ENCODE peak calls at places on chromosomes 16 and 17, in seven cellular contexts. X is thyroid gland; Q is upper lobe of right lung; S is CD8-positive, alpha-beta T cell; F is heart left ventricle; Y is lung; V is IMR-90. H is an unnamed sample.
A peak's percentile ranks its signal among the peaks of the same experiment; 100 is the strongest.

GRCh38 chr17:76791053-76791980 is 53.4 kb downstream of the MFSD11 start:
- DNase-seq in X (no peak), Q (no peak), S (no peak), F (no peak), Y (no peak), V (peak; percentile 38), H (peak; percentile 37)

GRCh38 chr16:12439443-12440232 is 364.0 kb downstream of the CPPED1 start:
- DNase-seq in X (peak; percentile 36), Q (no peak), S (no peak), F (no peak), Y (no peak), V (no peak), H (no peak)

GRCh38 chr16:31377210-31377903 is 15.8 kb upstream of the ITGAD start:
- DNase-seq in X (no peak), Q (no peak), S (no peak), F (no peak), Y (no peak), V (no peak), H (no peak)

GRCh38 chr17:56393156-56393555 is 200.3 kb upstream of the NOG start:
- DNase-seq in X (no peak), Q (no peak), S (no peak), F (no peak), Y (no peak), V (no peak), H (no peak)

GRCh38 chr17:48722201-48722907 is at the start of gene PRAC1:
- DNase-seq in X (no peak), Q (no peak), S (no peak), F (no peak), Y (no peak), V (no peak), H (no peak)

GRCh38 chr17:60135951-60136666 is 13.7 kb upstream of the CA4 start:
- DNase-seq in X (no peak), Q (peak; percentile 17), S (no peak), F (no peak), Y (no peak), V (no peak), H (no peak)

GRCh38 chr16:13421726-13422125 is 498.2 kb upstream of the ERCC4 start:
- DNase-seq in X (no peak), Q (no peak), S (no peak), F (no peak), Y (no peak), V (no peak), H (no peak)

GRCh38 chr17:61048398-61049106 is 351.1 kb upstream of the TBX2 start:
- DNase-seq in X (no peak), Q (no peak), S (no peak), F (no peak), Y (no peak), V (no peak), H (no peak)

GRCh38 chr16:75044800-75045361 is 46.1 kb downstream of the ZNRF1 start:
- DNase-seq in X (peak; percentile 76), Q (peak; percentile 69), S (no peak), F (no peak), Y (peak; percentile 64), V (no peak), H (peak; percentile 61)

GRCh38 chr17:57206928-57207327 is 49.4 kb upstream of the MSI2 start:
- DNase-seq in X (no peak), Q (no peak), S (no peak), F (no peak), Y (no peak), V (no peak), H (no peak)

GRCh38 chr16:67110136-67110847 is 551 bp downstream of the PHAF1 start:
- DNase-seq in X (no peak), Q (no peak), S (no peak), F (no peak), Y (peak; percentile 32), V (no peak), H (no peak)

GRCh38 chr16:66315210-66315825 is 51.2 kb upstream of the CDH5 start:
- DNase-seq in X (peak; percentile 68), Q (no peak), S (peak; percentile 28), F (no peak), Y (peak; percentile 71), V (peak; percentile 70), H (peak; percentile 87)

GRCh38 chr16:75566889-75567255 is 693 bp downstream of the GABARAPL2 start:
- DNase-seq in X (peak; percentile 13), Q (no peak), S (no peak), F (peak; percentile 63), Y (no peak), V (no peak), H (no peak)

GRCh38 chr16:81486555-81487061 is 42.0 kb downstream of the CMIP start:
- DNase-seq in X (peak; percentile 62), Q (no peak), S (no peak), F (peak; percentile 77), Y (no peak), V (peak; percentile 28), H (peak; percentile 87)

GRCh38 chr16:84103678-84104077 is 13.1 kb downstream of the MBTPS1 start:
- DNase-seq in X (peak; percentile 67), Q (no peak), S (no peak), F (no peak), Y (no peak), V (no peak), H (peak; percentile 48)

GRCh38 chr17:49523706-49524472 is 28.8 kb downstream of the NGFR start:
- DNase-seq in X (peak; percentile 37), Q (no peak), S (no peak), F (no peak), Y (no peak), V (no peak), H (no peak)

GRCh38 chr17:42530952-42531454 is 5.0 kb upstream of the NAGLU start:
- DNase-seq in X (no peak), Q (no peak), S (no peak), F (peak; percentile 41), Y (no peak), V (no peak), H (no peak)

GRCh38 chr17:40181205-40181604 is 3.9 kb downstream of the RAPGEFL1 start:
- DNase-seq in X (no peak), Q (no peak), S (no peak), F (no peak), Y (no peak), V (no peak), H (no peak)

GRCh38 chr17:40178660-40179059 is 1.4 kb downstream of the RAPGEFL1 start:
- DNase-seq in X (no peak), Q (no peak), S (no peak), F (no peak), Y (no peak), V (no peak), H (no peak)

GRCh38 chr17:40178021-40178601 is 841 bp downstream of the RAPGEFL1 start:
- DNase-seq in X (no peak), Q (peak; percentile 68), S (no peak), F (no peak), Y (no peak), V (no peak), H (no peak)

GRCh38 chr17:40180694-40181093 is 3.4 kb downstream of the RAPGEFL1 start:
- DNase-seq in X (no peak), Q (peak; percentile 74), S (no peak), F (no peak), Y (no peak), V (no peak), H (no peak)

GRCh38 chr17:40179923-40180659 is 2.8 kb downstream of the RAPGEFL1 start:
- DNase-seq in X (no peak), Q (no peak), S (no peak), F (no peak), Y (no peak), V (peak; percentile 70), H (peak; percentile 54)
- H3K4me3 ChIP-seq in X (no peak overlapping the region), Q (no peak overlapping the region), S (no peak overlapping the region), F (no peak overlapping the region), Y (no peak overlapping the region), V (no peak overlapping the region), H (no peak overlapping the region)

GRCh38 chr16:68486671-68487495 is 38.6 kb upstream of the SMPD3 start:
- DNase-seq in X (peak; percentile 68), Q (no peak), S (no peak), F (no peak), Y (no peak), V (no peak), H (no peak)
- TF ChIP-seq CTCF in X (no peak), Q (no peak), S (no peak), F (no peak), Y (no peak), V (no peak), H (no peak)

GRCh38 chr17:40071720-40072480 is 9.1 kb downstream of the THRA start:
- DNase-seq in X (peak; percentile 94), Q (peak; percentile 90), S (no peak), F (peak; percentile 83), Y (peak; percentile 84), V (no peak), H (peak; percentile 69)
- H3K4me3 ChIP-seq in X (peak overlapping the region; percentile 11), Q (peak overlapping the region; percentile 29), S (no peak overlapping the region), F (no peak overlapping the region), Y (no peak overlapping the region), V (no peak overlapping the region), H (no peak overlapping the region)

DNA sequence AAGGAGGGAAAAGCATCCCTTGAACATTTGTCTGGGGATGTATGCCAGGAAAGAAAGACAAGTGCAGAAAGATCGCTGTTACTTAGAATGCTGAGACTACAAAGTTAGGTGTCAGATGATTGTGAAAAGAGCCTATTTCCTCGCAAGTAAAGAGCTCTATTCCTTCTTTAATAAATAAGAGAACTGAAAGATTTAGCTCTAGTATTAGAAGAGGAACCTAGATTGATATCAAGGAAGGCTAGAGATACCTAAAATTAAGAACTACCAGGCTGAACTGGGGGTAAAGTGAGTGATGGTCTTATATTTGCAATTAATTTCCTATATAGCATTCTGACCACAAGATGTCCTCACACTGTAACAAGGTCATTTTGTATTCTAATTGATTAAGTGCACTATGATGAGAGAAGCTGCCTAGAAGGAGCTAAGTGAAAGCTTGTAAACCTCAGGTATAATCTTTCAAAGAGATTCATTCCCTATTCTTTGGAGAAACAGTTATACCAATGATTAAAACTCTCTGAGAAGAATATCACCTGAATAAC is 62.3 kb downstream of the SSH2 start:
- DNase-seq in X (no peak), Q (no peak), S (no peak), F (no peak), Y (no peak), V (no peak), H (no peak)
- TF ChIP-seq CTCF in X (no peak), Q (peak; percentile 21), S (no peak), F (no peak), Y (no peak), V (peak; percentile 23), H (no peak)

DNA sequence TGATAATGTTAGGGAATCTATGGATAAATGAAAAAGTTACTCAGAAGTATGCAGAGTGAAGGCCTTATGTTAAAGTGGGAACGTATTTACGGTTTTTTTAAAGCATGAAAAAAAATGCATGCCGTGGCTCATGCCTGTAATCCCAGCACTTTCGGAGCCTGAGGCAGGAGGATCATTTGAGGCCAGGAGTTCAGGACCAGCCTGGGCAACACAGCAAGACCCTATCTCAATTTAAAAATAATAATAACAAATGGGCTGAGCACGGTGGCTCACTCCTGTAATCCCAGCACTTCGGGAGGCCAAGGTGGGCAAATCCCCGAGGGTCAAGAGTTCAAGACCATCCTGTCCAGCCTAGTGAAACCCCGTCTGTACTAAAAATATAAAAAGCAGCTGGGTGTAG is 6.0 kb downstream of the POLR2A start:
- DNase-seq in X (no peak), Q (no peak), S (no peak), F (peak; percentile 3), Y (no peak), V (no peak), H (no peak)
- H3K4me3 ChIP-seq in X (no peak overlapping the region), Q (no peak overlapping the region), S (no peak overlapping the region), F (no peak overlapping the region), Y (no peak overlapping the region), V (no peak overlapping the region), H (no peak overlapping the region)